ENCODE peak calls at places on chromosome 6, in six cellular contexts. G is H1, T is neuronal stem cell, P is H9, F is mesenchymal stem cell, X is trophoblast cell. M is an unnamed sample.

GRCh38 chr6:46156701-46157100 is 14.1 kb downstream of the ENPP5 start:
- DNase-seq in G (no peak), T (no peak), P (no peak), F (no peak), X (no peak), M (no peak)

GRCh38 chr6:32254761-32255211 is 30.9 kb upstream of the NOTCH4 start:
- DNase-seq in G (peak), T (no peak), P (no peak), F (no peak), X (no peak), M (no peak)

GRCh38 chr6:53250761-53251672 is 97.7 kb downstream of the ELOVL5 start:
- DNase-seq in G (no peak), T (no peak), P (no peak), F (peak), X (peak), M (peak)

GRCh38 chr6:14453712-14454466 is 336.3 kb downstream of the CD83 start:
- DNase-seq in G (no peak), T (no peak), P (no peak), F (no peak), X (no peak), M (no peak)

GRCh38 chr6:45946352-45946751 is 69.3 kb downstream of the CLIC5 start:
- DNase-seq in G (no peak), T (no peak), P (peak), F (peak), X (peak), M (peak)

GRCh38 chr6:53461682-53462081 is 83.2 kb downstream of the GCLC start:
- DNase-seq in G (no peak), T (no peak), P (no peak), F (no peak), X (no peak), M (no peak)

GRCh38 chr6:67683960-67684359 is 951.1 kb upstream of the ADGRB3 start:
- DNase-seq in G (no peak), T (no peak), P (no peak), F (peak), X (no peak), M (peak)

GRCh38 chr6:139748353-139749146 is 374.1 kb upstream of the CITED2 start:
- DNase-seq in G (no peak), T (no peak), P (no peak), F (peak), X (peak), M (peak)

GRCh38 chr6:124958759-124959354 is 3.4 kb upstream of the RNF217 start:
- DNase-seq in G (no peak), T (no peak), P (no peak), F (peak), X (no peak), M (peak)

GRCh38 chr6:89311853-89312531 is 3.1 kb downstream of the GABRR2 start:
- DNase-seq in G (peak), T (peak), P (peak), F (peak), X (no peak), M (peak)

GRCh38 chr6:163543311-163543710 is 128.8 kb downstream of the QKI start:
- DNase-seq in G (no peak), T (peak), P (no peak), F (no peak), X (no peak), M (no peak)

GRCh38 chr6:45495404-45496084 is 117.8 kb upstream of the SUPT3H start:
- DNase-seq in G (no peak), T (no peak), P (no peak), F (no peak), X (no peak), M (no peak)

GRCh38 chr6:137804647-137805046 is 62.4 kb upstream of the TNFAIP3 start:
- DNase-seq in G (no peak), T (no peak), P (no peak), F (no peak), X (no peak), M (peak)

GRCh38 chr6:138250513-138251247 is 32.4 kb upstream of the PBOV1 start:
- DNase-seq in G (no peak), T (no peak), P (no peak), F (peak), X (no peak), M (peak)

GRCh38 chr6:147525519-147526209 is 17.2 kb downstream of the SAMD5 start:
- DNase-seq in G (no peak), T (no peak), P (no peak), F (no peak), X (no peak), M (no peak)

DNA sequence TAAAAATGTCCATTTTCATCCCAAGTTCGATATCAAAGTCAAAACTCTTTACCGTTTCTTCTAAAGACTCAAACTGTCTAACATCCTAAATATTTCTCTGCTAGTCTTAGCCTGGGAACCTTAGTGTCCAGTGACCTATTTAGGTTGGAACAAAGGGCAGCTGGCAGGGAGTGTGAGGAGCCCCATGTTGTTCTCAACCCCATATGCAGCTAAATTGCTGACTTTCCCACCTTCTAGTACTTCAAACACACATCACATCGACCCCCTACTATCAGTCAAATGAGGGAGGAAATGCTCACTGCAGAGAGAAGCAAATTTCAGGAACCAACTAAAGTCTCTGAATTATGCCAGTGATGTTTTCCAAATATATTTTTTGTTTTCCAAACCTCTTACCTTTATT is 192.6 kb upstream of the RAB32 start:
- DNase-seq in G (no peak), T (no peak), P (no peak), F (no peak), X (no peak), M (no peak)
- H3K4ac ChIP-seq in G (no peak), T (no peak), P (no peak), F (no peak), X (no peak), M (no peak)

DNA sequence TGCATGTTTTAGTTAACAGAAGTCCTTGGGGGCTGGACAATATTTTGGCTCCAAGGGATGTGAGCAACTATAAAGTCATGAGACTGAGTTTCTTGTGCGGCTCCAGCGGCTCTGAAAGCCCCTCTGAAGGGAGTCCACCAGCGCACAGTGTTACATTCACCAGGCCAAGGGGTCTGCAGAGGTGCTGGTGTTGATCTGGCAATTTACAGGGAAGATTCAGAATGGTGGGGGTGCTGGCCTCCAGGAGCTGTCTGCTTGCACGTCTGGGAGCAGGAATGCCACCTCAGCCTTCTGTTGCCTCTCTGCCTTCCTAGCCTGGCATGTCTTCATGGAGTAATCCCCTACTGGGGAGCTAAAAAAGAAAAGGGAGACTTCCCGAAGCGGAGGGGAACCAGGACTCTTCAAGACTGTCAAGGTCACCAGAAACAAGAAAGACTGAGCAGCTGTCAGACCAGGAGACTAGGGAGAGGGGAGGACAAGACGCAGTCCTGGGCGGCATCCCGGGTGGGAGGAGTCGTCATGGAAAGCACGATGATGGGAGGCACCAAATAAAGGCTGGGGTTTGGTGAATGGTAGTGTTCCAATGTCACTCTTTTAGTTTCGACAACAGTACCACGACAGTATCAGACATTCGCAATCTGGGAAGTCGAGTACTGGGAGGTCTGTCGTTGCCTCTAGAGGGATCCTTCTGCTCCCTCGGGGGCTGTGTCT is 31.9 kb downstream of the PSMG4 start:
- DNase-seq in G (no peak), T (no peak), P (no peak), F (no peak), X (no peak), M (no peak)
- H4K91ac ChIP-seq in G (no peak), T (no peak), P (no peak), F (no peak), X (no peak), M (no peak)

GRCh38 chr6:85468326-85468725 is 18.4 kb downstream of the NT5E start:
- DNase-seq in G (no peak), T (no peak), P (peak), F (peak), X (peak), M (peak)
- H3K4ac ChIP-seq in G (no peak), T (no peak), P (no peak), F (no peak), X (no peak), M (peak)

DNA sequence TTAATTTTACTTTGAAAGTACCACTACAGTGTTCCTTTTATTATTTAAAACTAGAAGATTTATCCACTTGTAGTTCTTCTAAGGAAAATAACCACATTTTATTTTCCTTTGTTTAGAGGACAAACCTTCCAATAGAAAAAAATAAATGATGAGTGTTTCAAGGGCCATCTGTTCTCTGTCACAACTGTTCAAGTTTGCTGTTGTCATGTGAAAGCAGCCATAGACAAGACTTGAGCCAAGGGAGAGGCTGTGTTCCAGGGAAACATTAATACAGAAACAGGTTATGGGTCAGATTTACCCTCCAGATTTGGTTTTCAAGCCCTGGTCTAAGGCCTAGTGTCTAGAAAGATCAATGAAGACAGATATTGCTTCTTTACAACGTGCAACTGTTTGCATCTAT is 463.6 kb downstream of the C6orf118 start:
- DNase-seq in G (no peak), T (no peak), P (no peak), F (no peak), X (no peak), M (no peak)
- H4K91ac ChIP-seq in G (no peak), T (no peak), P (no peak), F (no peak), X (no peak), M (no peak)

DNA sequence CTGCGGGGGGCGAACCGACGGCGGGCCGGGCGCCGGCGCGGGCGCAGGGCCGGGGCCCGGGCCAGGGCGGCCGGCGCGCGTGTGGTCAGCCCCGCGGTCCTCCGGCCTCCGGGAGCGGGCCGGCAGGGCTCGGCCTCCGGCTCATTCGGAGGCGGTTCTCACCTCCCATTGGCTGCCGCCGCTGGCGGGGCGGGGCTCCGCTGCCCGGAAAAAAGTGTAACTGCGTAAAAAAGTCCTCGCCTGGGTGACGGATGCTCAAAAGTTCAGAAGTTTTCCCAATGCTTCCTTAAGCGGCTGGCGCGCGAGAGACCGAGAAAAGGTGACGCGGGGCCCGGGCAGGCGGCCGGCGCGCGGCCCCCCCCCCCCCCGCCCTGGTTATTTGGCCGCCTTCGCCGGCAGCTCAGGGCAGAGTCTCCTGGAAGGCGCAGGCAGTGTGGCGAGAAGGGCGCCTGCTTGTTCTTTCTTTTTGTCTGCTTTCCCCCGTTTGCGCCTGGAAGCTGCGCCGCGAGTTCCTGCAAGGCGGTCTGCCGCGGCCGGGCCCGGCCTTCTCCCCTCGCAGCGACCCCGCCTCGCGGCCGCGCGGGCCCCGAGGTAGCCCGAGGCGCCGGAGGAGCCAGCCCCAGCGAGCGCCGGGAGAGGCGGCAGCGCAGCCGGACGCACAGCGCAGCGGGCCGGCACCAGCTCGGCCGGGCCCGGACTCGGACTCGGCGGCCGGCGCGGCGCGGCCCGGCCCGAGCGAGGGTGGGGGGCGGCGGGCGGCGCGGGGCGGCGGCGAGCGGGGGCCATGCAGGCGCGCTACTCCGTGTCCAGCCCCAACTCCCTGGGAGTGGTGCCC is at the start of gene FOXC1:
- DNase-seq in G (no peak), T (peak), P (peak), F (peak), X (peak), M (peak)
- H3K4ac ChIP-seq in G (no peak), T (no peak), P (no peak), F (no peak), X (no peak), M (peak)

DNA sequence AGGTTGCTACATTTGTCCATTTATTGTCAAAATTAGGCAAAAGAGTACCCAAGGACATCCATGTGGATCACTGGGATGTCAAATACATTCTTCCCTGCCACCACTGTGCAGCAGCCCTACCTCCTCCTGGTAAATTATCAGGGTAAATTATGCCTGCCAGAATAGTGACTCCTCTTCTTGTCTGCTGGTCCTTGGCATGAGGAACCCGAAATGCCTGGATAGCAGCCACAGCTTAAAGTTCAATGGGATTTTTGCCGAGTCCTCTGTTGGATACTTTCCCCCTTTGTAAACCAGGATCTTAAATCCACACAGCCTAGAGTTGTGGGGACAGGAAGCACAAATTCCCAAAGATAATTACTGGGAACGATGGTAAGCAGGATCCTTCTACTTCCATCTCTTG is 173.3 kb downstream of the RFX6 start:
- DNase-seq in G (no peak), T (no peak), P (no peak), F (no peak), X (no peak), M (no peak)
- H4K91ac ChIP-seq in G (no peak), T (no peak), P (no peak), F (no peak), X (no peak), M (no peak)

GRCh38 chr6:35260642-35261570 is 1.4 kb downstream of the ZNF76 start:
- DNase-seq in G (no peak), T (no peak), P (no peak), F (no peak), X (no peak), M (no peak)
- H3K4ac ChIP-seq in G (no peak), T (no peak), P (no peak), F (no peak), X (no peak), M (peak)